ENCODE peak calls at places on chromosomes 12 and 14, in seven cellular contexts. W is EH; I is nucleus accumbens; S is activated CD4-positive, alpha-beta T cell treated with anti-CD3 and anti-CD28 coated beads, Interleukin-2, amount 50 U/mL, for 1 hour; M is anterior cingulate cortex; A is fibroblast of lung; B is NCI-H446 treated with DMSO at 0.1 percent for 48 hours. H is an unnamed sample.

GRCh38 chr12:22016982-22017381 is 29.0 kb upstream of the CMAS start:
- DNase-seq in I (no peak), M (no peak), S (no peak), W (no peak), A (no peak), B (no peak), H (no peak)

GRCh38 chr14:95891742-95892141 is 15.1 kb downstream of the TUNAR start:
- DNase-seq in I (no peak), M (no peak), W (peak), A (peak), B (no peak), S (no peak), H (no peak)

GRCh38 chr12:130715150-130715995 is 726 bp downstream of the RIMBP2 start:
- DNase-seq in A (no peak), S (no peak), W (no peak), M (no peak), I (no peak), B (no peak), H (no peak)

GRCh38 chr12:68350753-68351152 is 18.6 kb upstream of the MDM1 start:
- DNase-seq in B (no peak), M (no peak), I (no peak), S (no peak), A (peak), W (peak), H (no peak)

GRCh38 chr14:94795372-94795771 is 25.5 kb upstream of the GSC start:
- DNase-seq in I (no peak), W (no peak), A (peak), B (no peak), S (no peak), M (no peak), H (no peak)

GRCh38 chr14:72800296-72800695 is 93.6 kb downstream of the DPF3 start:
- DNase-seq in S (no peak), B (no peak), I (no peak), A (no peak), W (no peak), M (no peak), H (no peak)

GRCh38 chr14:99395904-99396530 is 84.6 kb downstream of the SETD3 start:
- DNase-seq in W (peak), S (peak), B (peak), M (no peak), A (peak), I (no peak), H (no peak)

GRCh38 chr12:110253176-110253575 is 27.9 kb upstream of the ATP2A2 start:
- DNase-seq in S (no peak), M (no peak), B (no peak), W (peak), I (no peak), A (no peak), H (no peak)

GRCh38 chr12:111011999-111012600 is 91.7 kb upstream of the MYL2 start:
- DNase-seq in M (no peak), B (no peak), S (no peak), I (no peak), W (no peak), A (no peak), H (no peak)

GRCh38 chr12:85029456-85029855 is 6.6 kb downstream of the TSPAN19 start:
- DNase-seq in B (peak), S (no peak), I (no peak), A (peak), W (peak), M (no peak), H (no peak)

GRCh38 chr14:99734406-99735051 is 50.4 kb downstream of the CYP46A1 start:
- DNase-seq in A (no peak), W (no peak), B (no peak), S (no peak), M (no peak), I (no peak), H (peak)

GRCh38 chr12:45633733-45634132 is 95.8 kb upstream of the ARID2 start:
- DNase-seq in B (no peak), M (no peak), S (no peak), W (no peak), A (no peak), I (no peak), H (no peak)

GRCh38 chr12:125089626-125090025 is 24.4 kb downstream of the AACS start:
- DNase-seq in S (no peak), A (no peak), B (no peak), I (no peak), M (no peak), W (no peak), H (no peak)

GRCh38 chr12:1517007-1517406 is 77.4 kb downstream of the FBXL14 start:
- DNase-seq in W (peak), S (no peak), M (no peak), B (peak), I (no peak), A (peak), H (no peak)

GRCh38 chr12:94109154-94109553 is 39.2 kb upstream of the PLXNC1 start:
- DNase-seq in M (no peak), S (no peak), A (peak), W (peak), I (no peak), B (peak), H (no peak)

GRCh38 chr12:109469516-109469915 is 7.6 kb downstream of the KCTD10 start:
- DNase-seq in S (no peak), M (no peak), A (no peak), B (no peak), W (peak), I (no peak), H (no peak)

GRCh38 chr14:73266317-73266716 is 29.0 kb downstream of the PAPLN start:
- DNase-seq in S (no peak), A (no peak), B (no peak), W (no peak), M (no peak), I (no peak), H (no peak)

GRCh38 chr14:104773505-104774452 is 20.8 kb downstream of the SIVA1 start:
- DNase-seq in M (no peak), W (no peak), A (no peak), B (no peak), I (no peak), S (no peak), H (no peak)

H was measured in suprapubic skin.